ENCODE peak calls at places on chromosomes 13 and 19, in four cellular contexts. I is activated gamma-delta T cell treated with anti-CD3 and anti-CD28 coated beads, Interleukin-2, amount 50 U/mL, for 16 hours; J is heart right ventricle; X is NCI-H2081 treated with DMSO at 0.1 percent for 48 hours. W is an unnamed sample.

GRCh38 chr13:83449666-83450395 is 432.4 kb downstream of the SLITRK1 start:
- DNase-seq in I (no peak), J (no peak), X (no peak), W (no peak)

GRCh38 chr19:49758292-49758691 is 4.8 kb downstream of the TSKS start:
- DNase-seq in I (no peak), J (no peak), X (no peak), W (no peak)

GRCh38 chr19:6925801-6926751 is 38.7 kb downstream of the ADGRE1 start:
- DNase-seq in I (no peak), J (no peak), X (no peak), W (no peak)

GRCh38 chr19:7267792-7268736 is 26.1 kb downstream of the INSR start:
- DNase-seq in I (no peak), J (no peak), X (no peak), W (no peak)

GRCh38 chr19:932647-933552 is 7.1 kb downstream of the ARID3A start:
- DNase-seq in I (no peak), J (peak), X (no peak), W (peak)

GRCh38 chr19:31253816-31254551 is 95.3 kb downstream of the TSHZ3 start:
- DNase-seq in I (no peak), J (no peak), X (no peak), W (no peak)

GRCh38 chr19:44876930-44877530 is 14.0 kb upstream of the TOMM40 start:
- DNase-seq in I (no peak), J (no peak), X (no peak), W (no peak)

GRCh38 chr13:112124100-112124499 is 57.2 kb downstream of the SOX1 start:
- DNase-seq in I (no peak), J (no peak), X (no peak), W (no peak)

GRCh38 chr13:52809310-52809769 is 39.1 kb downstream of the PCDH8 start:
- DNase-seq in I (no peak), J (peak), X (peak), W (peak)

GRCh38 chr13:70668293-70668692 is 560.0 kb upstream of the KLHL1 start:
- DNase-seq in I (no peak), J (no peak), X (no peak), W (no peak)

GRCh38 chr19:7292950-7293794 is 1.0 kb downstream of the INSR start:
- DNase-seq in I (no peak), J (peak), X (no peak), W (peak)

GRCh38 chr19:1317274-1317673 is 31.6 kb downstream of the EFNA2 start:
- DNase-seq in I (no peak), J (no peak), X (no peak), W (no peak)

W was measured in left ventricle myocardium inferior.